ENCODE peak calls at places on chromosomes 7 and 10, in nine cellular contexts. One of them, this sample, is unnamed.

GRCh38 chr7:44100458-44101303 is 3.5 kb upstream of the AEBP1 start:
- DNase-seq in SW480: no peak
- DNase-seq in fibroblast of the conjunctiva: peak
- DNase-seq in CD8-positive, alpha-beta memory T cell: no peak
- DNase-seq in smooth muscle cell of the brain vasculature: peak
- DNase-seq in left cardiac atrium: no peak
- DNase-seq in myocyte: peak
- DNase-seq in NCI-H69: no peak
- DNase-seq in naive B cell: no peak
- DNase-seq in this sample: no peak

GRCh38 chr7:96388620-96389383 is 66.9 kb upstream of the SLC25A13 start:
- DNase-seq in SW480: no peak
- DNase-seq in fibroblast of the conjunctiva: peak
- DNase-seq in CD8-positive, alpha-beta memory T cell: no peak
- DNase-seq in smooth muscle cell of the brain vasculature: peak
- DNase-seq in left cardiac atrium: peak
- DNase-seq in myocyte: peak
- DNase-seq in NCI-H69: peak
- DNase-seq in naive B cell: no peak
- DNase-seq in this sample: peak

GRCh38 chr10:11533328-11533781 is 78.1 kb downstream of the USP6NL start:
- DNase-seq in SW480: no peak
- DNase-seq in fibroblast of the conjunctiva: no peak
- DNase-seq in CD8-positive, alpha-beta memory T cell: no peak
- DNase-seq in smooth muscle cell of the brain vasculature: no peak
- DNase-seq in left cardiac atrium: no peak
- DNase-seq in myocyte: no peak
- DNase-seq in NCI-H69: no peak
- DNase-seq in naive B cell: no peak
- DNase-seq in this sample: no peak

GRCh38 chr10:127408733-127409132 is 140.4 kb upstream of the NPS start:
- DNase-seq in SW480: no peak
- DNase-seq in fibroblast of the conjunctiva: peak
- DNase-seq in CD8-positive, alpha-beta memory T cell: no peak
- DNase-seq in smooth muscle cell of the brain vasculature: no peak
- DNase-seq in left cardiac atrium: no peak
- DNase-seq in myocyte: no peak
- DNase-seq in NCI-H69: no peak
- DNase-seq in naive B cell: no peak
- DNase-seq in this sample: no peak

GRCh38 chr7:156157409-156158012 is 345.2 kb upstream of the SHH start:
- DNase-seq in SW480: no peak
- DNase-seq in fibroblast of the conjunctiva: no peak
- DNase-seq in CD8-positive, alpha-beta memory T cell: no peak
- DNase-seq in smooth muscle cell of the brain vasculature: no peak
- DNase-seq in left cardiac atrium: no peak
- DNase-seq in myocyte: no peak
- DNase-seq in NCI-H69: no peak
- DNase-seq in naive B cell: no peak
- DNase-seq in this sample: no peak

GRCh38 chr10:3748484-3748883 is 36.5 kb downstream of the KLF6 start:
- DNase-seq in SW480: no peak
- DNase-seq in fibroblast of the conjunctiva: no peak
- DNase-seq in CD8-positive, alpha-beta memory T cell: no peak
- DNase-seq in smooth muscle cell of the brain vasculature: no peak
- DNase-seq in left cardiac atrium: no peak
- DNase-seq in myocyte: no peak
- DNase-seq in NCI-H69: no peak
- DNase-seq in naive B cell: no peak
- DNase-seq in this sample: no peak

GRCh38 chr10:131876543-131876942 is 24.3 kb upstream of the PPP2R2D start:
- DNase-seq in SW480: no peak
- DNase-seq in fibroblast of the conjunctiva: no peak
- DNase-seq in CD8-positive, alpha-beta memory T cell: no peak
- DNase-seq in smooth muscle cell of the brain vasculature: no peak
- DNase-seq in left cardiac atrium: no peak
- DNase-seq in myocyte: no peak
- DNase-seq in NCI-H69: no peak
- DNase-seq in naive B cell: no peak
- DNase-seq in this sample: no peak

GRCh38 chr7:115043605-115044004 is 121.7 kb downstream of the MDFIC start:
- DNase-seq in SW480: no peak
- DNase-seq in fibroblast of the conjunctiva: no peak
- DNase-seq in CD8-positive, alpha-beta memory T cell: no peak
- DNase-seq in smooth muscle cell of the brain vasculature: no peak
- DNase-seq in left cardiac atrium: no peak
- DNase-seq in myocyte: no peak
- DNase-seq in NCI-H69: no peak
- DNase-seq in naive B cell: no peak
- DNase-seq in this sample: no peak

GRCh38 chr10:71584902-71585578 is 134.5 kb downstream of the C10orf105 start:
- DNase-seq in SW480: no peak
- DNase-seq in fibroblast of the conjunctiva: no peak
- DNase-seq in CD8-positive, alpha-beta memory T cell: no peak
- DNase-seq in smooth muscle cell of the brain vasculature: no peak
- DNase-seq in left cardiac atrium: no peak
- DNase-seq in myocyte: no peak
- DNase-seq in NCI-H69: peak
- DNase-seq in naive B cell: no peak
- DNase-seq in this sample: no peak

GRCh38 chr7:148515237-148515636 is 75.3 kb upstream of the C7orf33 start:
- DNase-seq in SW480: no peak
- DNase-seq in fibroblast of the conjunctiva: no peak
- DNase-seq in CD8-positive, alpha-beta memory T cell: no peak
- DNase-seq in smooth muscle cell of the brain vasculature: no peak
- DNase-seq in left cardiac atrium: no peak
- DNase-seq in myocyte: no peak
- DNase-seq in NCI-H69: no peak
- DNase-seq in naive B cell: no peak
- DNase-seq in this sample: peak

GRCh38 chr10:7211857-7212577 is 198.8 kb downstream of the SFMBT2 start:
- DNase-seq in SW480: no peak
- DNase-seq in fibroblast of the conjunctiva: no peak
- DNase-seq in CD8-positive, alpha-beta memory T cell: no peak
- DNase-seq in smooth muscle cell of the brain vasculature: no peak
- DNase-seq in left cardiac atrium: no peak
- DNase-seq in myocyte: no peak
- DNase-seq in NCI-H69: no peak
- DNase-seq in naive B cell: no peak
- DNase-seq in this sample: no peak

This sample was measured in trophoblast cell.